ENCODE peak calls at places on chromosomes 3 and 15, in five cellular contexts. R is CD4-positive, alpha-beta memory T cell; N is SK-N-SH; E is HCT116; Z is IMR-90. H is an unnamed sample. For H3K9me3, the result is how much of the 10 kb centered on the place peaks cover.

GRCh38 chr3:143120716-143121239 is 1.2 kb downstream of the CHST2 start:
- DNase-seq in Z (peak), R (peak), N (peak), E (no peak), H (peak)

GRCh38 chr3:69768436-69768835 is 29.2 kb downstream of the MITF start:
- DNase-seq in R (no peak), Z (no peak), N (no peak), E (no peak), H (no peak)

GRCh38 chr15:82315519-82316246 is 33.6 kb downstream of the GOLGA6L10 start:
- DNase-seq in E (no peak), N (no peak), R (no peak), Z (no peak), H (no peak)

GRCh38 chr3:14513566-14514322 is 26.4 kb downstream of the GRIP2 start:
- DNase-seq in Z (no peak), R (no peak), N (no peak), E (no peak), H (no peak)

GRCh38 chr15:77768107-77768506 is 135.4 kb upstream of the LINGO1 start:
- DNase-seq in R (no peak), E (no peak), N (no peak), Z (no peak), H (no peak)

GRCh38 chr15:87224409-87224808 is 1032.1 kb downstream of the NTRK3 start:
- DNase-seq in E (no peak), Z (no peak), N (no peak), R (no peak), H (no peak)

GRCh38 chr3:194632211-194632982 is 822 bp downstream of the TMEM44 start:
- DNase-seq in N (no peak), E (no peak), R (no peak), Z (peak), H (no peak)

GRCh38 chr3:45034612-45035252 is 8.6 kb downstream of the CLEC3B start:
- DNase-seq in N (no peak), R (no peak), Z (no peak), E (no peak), H (no peak)

GRCh38 chr3:122947086-122947611 is 80.4 kb downstream of the SEMA5B start:
- DNase-seq in Z (no peak), N (no peak), R (no peak), E (no peak), H (no peak)

GRCh38 chr3:45528429-45528828 is 66.1 kb upstream of the LIMD1 start:
- DNase-seq in E (no peak), Z (peak), R (no peak), N (no peak), H (no peak)

DNA sequence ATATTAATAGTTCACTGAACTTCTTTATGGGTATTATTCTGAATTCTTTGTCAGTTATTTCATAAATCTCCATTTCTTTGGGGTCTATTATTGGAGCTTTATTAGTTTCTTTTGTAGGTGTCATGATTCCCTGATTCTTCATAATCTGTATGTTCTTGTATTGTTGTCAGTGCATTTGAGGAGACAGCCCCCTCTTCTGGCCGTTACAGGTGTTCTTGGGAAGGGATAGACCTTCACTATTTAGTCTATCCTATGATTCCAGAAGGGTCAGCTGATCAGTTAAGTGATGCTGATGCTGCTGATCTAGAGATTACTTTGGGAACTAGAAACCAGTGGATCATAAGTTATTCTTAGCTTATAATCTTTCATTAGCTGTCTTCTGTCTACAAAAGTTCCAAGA is 34.9 kb downstream of the TMEM39A start:
- DNase-seq in Z (no peak), E (no peak), N (no peak), R (no peak), H (no peak)
- H3K9me3 ChIP-seq in Z (under half), E (under half), N (under half), R (under half), H (under half)

GRCh38 chr15:25246641-25247417 is 192.0 kb downstream of the UBE3A start:
- DNase-seq in N (no peak), E (no peak), R (no peak), Z (no peak), H (peak)
- H3K9me3 ChIP-seq in N (under half), E (under half), R (under half), Z (half or more), H (under half)

GRCh38 chr3:42843730-42844713 is 31.7 kb downstream of the CYP8B1 start:
- DNase-seq in E (no peak), R (no peak), Z (no peak), N (no peak), H (no peak)

GRCh38 chr3:42836545-42837123 is 27.4 kb downstream of the ACKR2 start:
- DNase-seq in Z (no peak), E (no peak), N (no peak), R (no peak), H (no peak)

GRCh38 chr3:42838571-42838970 is 29.3 kb downstream of the ACKR2 start:
- DNase-seq in Z (no peak), R (no peak), N (no peak), E (no peak), H (no peak)

GRCh38 chr3:42841332-42841731 is 32.1 kb downstream of the ACKR2 start:
- DNase-seq in N (no peak), Z (no peak), E (no peak), R (no peak), H (no peak)

GRCh38 chr3:42839616-42840015 is 30.4 kb downstream of the ACKR2 start:
- DNase-seq in E (peak), N (peak), Z (peak), R (peak), H (no peak)
- H3K9me3 ChIP-seq in E (under half), N (under half), Z (under half), R (under half), H (under half)

DNA sequence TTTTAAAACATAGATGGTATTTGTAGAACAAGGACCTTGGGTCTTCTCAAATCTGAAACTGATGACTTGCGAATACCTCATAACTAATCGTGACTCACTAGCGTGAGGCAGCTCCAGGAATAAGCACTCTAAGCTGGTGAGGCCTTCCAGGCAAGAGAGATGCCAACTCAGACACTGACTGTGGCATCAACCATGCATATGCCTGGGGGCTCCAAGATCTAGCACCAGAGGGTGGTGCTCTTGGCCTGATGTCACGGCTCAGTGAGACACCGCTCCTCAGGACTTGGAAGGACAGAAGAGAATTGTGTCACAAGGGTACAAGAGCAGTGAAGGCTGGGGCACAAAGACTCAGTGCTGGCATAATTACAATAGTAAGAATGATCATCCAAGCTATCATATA is 125.0 kb upstream of the TRIM42 start:
- DNase-seq in Z (no peak), N (no peak), R (no peak), E (no peak), H (no peak)
- H3K9me3 ChIP-seq in Z (under half), N (under half), R (under half), E (under half), H (under half)

GRCh38 chr15:70086636-70087035 is 11.1 kb downstream of the TLE3 start:
- DNase-seq in N (no peak), R (no peak), E (no peak), Z (no peak), H (no peak)

GRCh38 chr15:70089692-70089971 is 8.1 kb downstream of the TLE3 start:
- DNase-seq in Z (no peak), E (no peak), R (no peak), N (no peak), H (no peak)

GRCh38 chr15:70088427-70088826 is 9.3 kb downstream of the TLE3 start:
- DNase-seq in R (no peak), N (no peak), Z (no peak), E (no peak), H (no peak)

GRCh38 chr15:70088887-70089691 is 8.6 kb downstream of the TLE3 start:
- DNase-seq in R (no peak), N (no peak), E (no peak), Z (peak), H (no peak)

DNA sequence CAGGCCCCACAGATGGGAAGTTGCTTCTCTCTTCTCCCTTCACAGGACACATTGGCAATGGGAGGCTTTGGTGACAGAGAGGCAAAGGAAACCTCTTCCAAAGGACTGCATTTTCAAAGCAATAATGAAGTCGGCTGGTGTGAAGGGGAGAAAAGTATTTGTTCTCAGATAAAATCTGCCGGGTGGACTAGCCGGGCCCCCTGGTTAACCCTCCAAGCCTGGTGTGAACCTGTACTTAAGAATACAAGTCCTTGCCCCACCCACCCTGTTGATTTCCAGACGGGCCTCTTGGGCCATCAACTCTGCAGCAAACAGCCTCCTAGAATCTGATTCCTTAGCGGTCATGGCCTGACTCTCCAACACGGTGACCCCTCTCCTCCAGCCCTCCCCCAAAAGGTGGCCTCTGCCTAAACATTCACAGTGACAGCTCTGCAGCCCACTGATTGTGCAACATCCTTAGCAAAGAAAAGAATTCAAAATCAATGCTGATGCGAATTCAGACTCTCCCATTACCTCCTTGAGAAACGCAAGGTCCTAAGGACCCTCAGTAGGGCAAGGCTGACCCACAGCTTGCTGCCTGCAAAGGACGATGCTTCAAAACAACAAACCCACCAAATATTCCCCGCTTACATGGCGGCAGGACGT is 9.9 kb downstream of the TLE3 start:
- DNase-seq in N (no peak), E (no peak), Z (no peak), R (no peak), H (no peak)
- H3K9me3 ChIP-seq in N (under half), E (under half), Z (under half), R (under half), H (under half)

GRCh38 chr15:25067725-25068309 is 113.0 kb downstream of the SNRPN start:
- DNase-seq in E (no peak), R (no peak), Z (no peak), N (no peak), H (no peak)
- H3K9me3 ChIP-seq in E (half or more), R (half or more), Z (half or more), N (under half), H (half or more)

GRCh38 chr15:58293622-58294550 is 137.9 kb upstream of the LIPC start:
- DNase-seq in E (no peak), N (no peak), Z (no peak), R (no peak), H (no peak)

GRCh38 chr15:58295637-58296036 is 136.2 kb upstream of the LIPC start:
- DNase-seq in Z (no peak), E (no peak), N (no peak), R (no peak), H (no peak)

GRCh38 chr15:58297639-58298038 is 134.2 kb upstream of the LIPC start:
- DNase-seq in N (no peak), E (no peak), Z (no peak), R (no peak), H (no peak)

GRCh38 chr15:58298883-58299282 is 132.9 kb upstream of the LIPC start:
- DNase-seq in Z (no peak), N (no peak), E (no peak), R (no peak), H (no peak)

GRCh38 chr15:58296276-58296675 is 135.5 kb upstream of the LIPC start:
- DNase-seq in N (no peak), E (no peak), R (no peak), Z (no peak), H (no peak)
- H3K9me3 ChIP-seq in N (under half), E (under half), R (under half), Z (under half), H (under half)

GRCh38 chr3:1892459-1892858 is 206.2 kb upstream of the CNTN4 start:
- DNase-seq in N (no peak), R (no peak), E (no peak), Z (no peak), H (no peak)
- H3K9me3 ChIP-seq in N (under half), R (under half), E (under half), Z (under half), H (under half)

GRCh38 chr15:43360821-43361220 is 10.0 kb downstream of the ZSCAN29 start:
- DNase-seq in E (no peak), N (no peak), Z (no peak), R (no peak), H (no peak)

GRCh38 chr15:43361313-43361903 is 9.4 kb downstream of the ZSCAN29 start:
- DNase-seq in E (no peak), N (no peak), R (no peak), Z (no peak), H (no peak)
- H3K9me3 ChIP-seq in E (under half), N (under half), R (under half), Z (half or more), H (under half)

DNA sequence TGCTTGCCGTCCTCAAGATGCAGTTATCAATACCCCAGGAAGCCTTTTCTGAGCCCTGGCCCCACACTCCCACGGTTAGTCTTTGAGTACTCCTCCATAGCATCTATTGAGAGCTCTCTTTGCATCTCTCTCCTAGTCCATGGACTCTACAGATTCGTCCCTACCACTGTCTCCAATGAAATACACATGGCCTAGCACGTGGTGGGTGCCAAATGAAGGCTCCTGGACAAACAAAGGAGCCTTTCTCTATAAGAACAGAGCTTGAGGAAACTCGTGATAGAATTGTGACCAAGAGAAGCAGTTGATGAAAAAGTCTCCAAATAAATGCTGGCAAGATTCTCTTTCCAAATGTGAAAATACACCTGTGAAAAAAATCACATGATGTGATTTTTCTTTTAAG is 166.1 kb downstream of the GABRG3 start:
- DNase-seq in R (no peak), Z (no peak), E (no peak), N (no peak), H (no peak)
- H3K9me3 ChIP-seq in R (under half), Z (under half), E (half or more), N (under half), H (under half)